ENCODE peak calls at places on chromosomes 2 and 18, in nine cellular contexts. One of them, this sample, is unnamed.

GRCh38 chr2:187461294-187462261 is 13.5 kb upstream of the CALCRL start:
- DNase-seq in ovary: peak; percentile 17
- DNase-seq in naive thymus-derived CD4-positive, alpha-beta T cell: no peak
- DNase-seq in CD4-positive, alpha-beta T cell: no peak
- DNase-seq in small intestine: no peak
- DNase-seq in tibial nerve: no peak
- DNase-seq in ascending aorta: no peak
- DNase-seq in endodermal cell: peak; percentile 86
- DNase-seq in breast epithelium: no peak
- DNase-seq in this sample: no peak

GRCh38 chr2:69667805-69668382 is 24.4 kb upstream of the AAK1 start:
- DNase-seq in naive thymus-derived CD4-positive, alpha-beta T cell: no peak
- DNase-seq in ovary: no peak
- DNase-seq in endodermal cell: peak; percentile 49
- DNase-seq in small intestine: peak; percentile 44
- DNase-seq in breast epithelium: no peak
- DNase-seq in tibial nerve: no peak
- DNase-seq in ascending aorta: no peak
- DNase-seq in CD4-positive, alpha-beta T cell: no peak
- DNase-seq in this sample: no peak

GRCh38 chr2:195115738-195116137 is 541.3 kb upstream of the SLC39A10 start:
- DNase-seq in small intestine: no peak
- DNase-seq in breast epithelium: no peak
- DNase-seq in CD4-positive, alpha-beta T cell: no peak
- DNase-seq in ascending aorta: no peak
- DNase-seq in endodermal cell: no peak
- DNase-seq in naive thymus-derived CD4-positive, alpha-beta T cell: no peak
- DNase-seq in ovary: no peak
- DNase-seq in tibial nerve: no peak
- DNase-seq in this sample: no peak

GRCh38 chr2:30252723-30253688 is 21.7 kb downstream of the LBH start:
- DNase-seq in tibial nerve: no peak
- DNase-seq in small intestine: peak; percentile 86
- DNase-seq in endodermal cell: peak; percentile 55
- DNase-seq in ovary: peak; percentile 55
- DNase-seq in breast epithelium: no peak
- DNase-seq in CD4-positive, alpha-beta T cell: no peak
- DNase-seq in ascending aorta: peak; percentile 90
- DNase-seq in naive thymus-derived CD4-positive, alpha-beta T cell: peak; percentile 41
- DNase-seq in this sample: no peak

GRCh38 chr2:240922234-240922981 is 16.3 kb downstream of the CROCC2 start:
- DNase-seq in breast epithelium: peak; percentile 43
- DNase-seq in naive thymus-derived CD4-positive, alpha-beta T cell: no peak
- DNase-seq in ascending aorta: peak; percentile 60
- DNase-seq in endodermal cell: peak; percentile 45
- DNase-seq in small intestine: no peak
- DNase-seq in tibial nerve: peak; percentile 11
- DNase-seq in ovary: peak; percentile 8
- DNase-seq in CD4-positive, alpha-beta T cell: no peak
- DNase-seq in this sample: no peak

GRCh38 chr2:86194751-86195054 is 559 bp downstream of the IMMT start:
- DNase-seq in ascending aorta: peak; percentile 98
- DNase-seq in naive thymus-derived CD4-positive, alpha-beta T cell: no peak
- DNase-seq in tibial nerve: no peak
- DNase-seq in CD4-positive, alpha-beta T cell: no peak
- DNase-seq in breast epithelium: no peak
- DNase-seq in ovary: peak; percentile 93
- DNase-seq in small intestine: peak; percentile 98
- DNase-seq in endodermal cell: peak; percentile 98
- DNase-seq in this sample: peak; percentile 95

GRCh38 chr2:10721344-10722251 is at the start of gene ATP6V1C2:
- DNase-seq in endodermal cell: peak; percentile 86
- DNase-seq in ovary: no peak
- DNase-seq in small intestine: peak; percentile 60
- DNase-seq in tibial nerve: no peak
- DNase-seq in CD4-positive, alpha-beta T cell: no peak
- DNase-seq in naive thymus-derived CD4-positive, alpha-beta T cell: no peak
- DNase-seq in breast epithelium: no peak
- DNase-seq in ascending aorta: no peak
- DNase-seq in this sample: no peak

GRCh38 chr2:109376115-109376514 is 237.7 kb downstream of the SEPTIN10 start:
- DNase-seq in small intestine: peak; percentile 25
- DNase-seq in ascending aorta: peak; percentile 57
- DNase-seq in ovary: peak; percentile 3
- DNase-seq in breast epithelium: peak; percentile 25
- DNase-seq in naive thymus-derived CD4-positive, alpha-beta T cell: no peak
- DNase-seq in CD4-positive, alpha-beta T cell: no peak
- DNase-seq in tibial nerve: no peak
- DNase-seq in endodermal cell: peak; percentile 17
- DNase-seq in this sample: no peak

GRCh38 chr18:60232541-60232940 is 140.0 kb downstream of the MC4R start:
- DNase-seq in endodermal cell: no peak
- DNase-seq in naive thymus-derived CD4-positive, alpha-beta T cell: no peak
- DNase-seq in ovary: no peak
- DNase-seq in CD4-positive, alpha-beta T cell: no peak
- DNase-seq in tibial nerve: no peak
- DNase-seq in ascending aorta: no peak
- DNase-seq in small intestine: peak; percentile 68
- DNase-seq in breast epithelium: no peak
- DNase-seq in this sample: no peak

GRCh38 chr2:148044322-148044721 is 23.4 kb downstream of the MBD5 start:
- DNase-seq in ovary: no peak
- DNase-seq in breast epithelium: no peak
- DNase-seq in naive thymus-derived CD4-positive, alpha-beta T cell: no peak
- DNase-seq in small intestine: no peak
- DNase-seq in tibial nerve: no peak
- DNase-seq in ascending aorta: no peak
- DNase-seq in endodermal cell: no peak
- DNase-seq in CD4-positive, alpha-beta T cell: no peak
- DNase-seq in this sample: no peak

GRCh38 chr2:141399270-141399669 is 731.5 kb downstream of the LRP1B start:
- DNase-seq in endodermal cell: peak; percentile 63
- DNase-seq in breast epithelium: no peak
- DNase-seq in ovary: no peak
- DNase-seq in CD4-positive, alpha-beta T cell: no peak
- DNase-seq in naive thymus-derived CD4-positive, alpha-beta T cell: no peak
- DNase-seq in tibial nerve: no peak
- DNase-seq in ascending aorta: no peak
- DNase-seq in small intestine: no peak
- DNase-seq in this sample: no peak

GRCh38 chr2:177138823-177139222 is 73.8 kb upstream of the HNRNPA3 start:
- DNase-seq in tibial nerve: no peak
- DNase-seq in small intestine: no peak
- DNase-seq in ovary: no peak
- DNase-seq in breast epithelium: no peak
- DNase-seq in endodermal cell: no peak
- DNase-seq in CD4-positive, alpha-beta T cell: no peak
- DNase-seq in naive thymus-derived CD4-positive, alpha-beta T cell: no peak
- DNase-seq in ascending aorta: no peak
- DNase-seq in this sample: no peak

GRCh38 chr2:105297211-105297610 is 32.3 kb downstream of the TGFBRAP1 start:
- DNase-seq in breast epithelium: no peak
- DNase-seq in small intestine: no peak
- DNase-seq in endodermal cell: peak; percentile 22
- DNase-seq in naive thymus-derived CD4-positive, alpha-beta T cell: no peak
- DNase-seq in CD4-positive, alpha-beta T cell: no peak
- DNase-seq in ovary: no peak
- DNase-seq in ascending aorta: no peak
- DNase-seq in tibial nerve: no peak
- DNase-seq in this sample: no peak

GRCh38 chr2:176155341-176156044 is 1.6 kb upstream of the HOXD3 start:
- DNase-seq in tibial nerve: no peak
- DNase-seq in CD4-positive, alpha-beta T cell: no peak
- DNase-seq in endodermal cell: peak; percentile 49
- DNase-seq in small intestine: no peak
- DNase-seq in naive thymus-derived CD4-positive, alpha-beta T cell: no peak
- DNase-seq in ascending aorta: peak; percentile 25
- DNase-seq in ovary: no peak
- DNase-seq in breast epithelium: no peak
- DNase-seq in this sample: no peak

GRCh38 chr2:72990695-72991438 is 73.5 kb downstream of the EMX1 start:
- DNase-seq in naive thymus-derived CD4-positive, alpha-beta T cell: no peak
- DNase-seq in ascending aorta: peak; percentile 16
- DNase-seq in endodermal cell: peak; percentile 38
- DNase-seq in tibial nerve: peak; percentile 3
- DNase-seq in small intestine: no peak
- DNase-seq in CD4-positive, alpha-beta T cell: no peak
- DNase-seq in breast epithelium: no peak
- DNase-seq in ovary: peak; percentile 3
- DNase-seq in this sample: no peak

GRCh38 chr18:58870621-58871020 is 5.9 kb downstream of the ZNF532 start:
- DNase-seq in ascending aorta: no peak
- DNase-seq in naive thymus-derived CD4-positive, alpha-beta T cell: no peak
- DNase-seq in ovary: no peak
- DNase-seq in small intestine: no peak
- DNase-seq in endodermal cell: no peak
- DNase-seq in CD4-positive, alpha-beta T cell: no peak
- DNase-seq in tibial nerve: no peak
- DNase-seq in breast epithelium: no peak
- DNase-seq in this sample: peak; percentile 14

GRCh38 chr18:58868440-58868839 is 3.8 kb downstream of the ZNF532 start:
- DNase-seq in CD4-positive, alpha-beta T cell: no peak
- DNase-seq in small intestine: no peak
- DNase-seq in breast epithelium: no peak
- DNase-seq in ovary: no peak
- DNase-seq in naive thymus-derived CD4-positive, alpha-beta T cell: no peak
- DNase-seq in tibial nerve: no peak
- DNase-seq in ascending aorta: no peak
- DNase-seq in endodermal cell: no peak
- DNase-seq in this sample: no peak

GRCh38 chr18:58871514-58872490 is 7.1 kb downstream of the ZNF532 start:
- DNase-seq in tibial nerve: no peak
- DNase-seq in small intestine: no peak
- DNase-seq in CD4-positive, alpha-beta T cell: no peak
- DNase-seq in breast epithelium: no peak
- DNase-seq in ascending aorta: no peak
- DNase-seq in ovary: no peak
- DNase-seq in naive thymus-derived CD4-positive, alpha-beta T cell: no peak
- DNase-seq in endodermal cell: no peak
- DNase-seq in this sample: peak; percentile 42

GRCh38 chr18:58867281-58867961 is 2.7 kb downstream of the ZNF532 start:
- DNase-seq in breast epithelium: no peak
- DNase-seq in small intestine: no peak
- DNase-seq in naive thymus-derived CD4-positive, alpha-beta T cell: no peak
- DNase-seq in ascending aorta: peak; percentile 78
- DNase-seq in ovary: no peak
- DNase-seq in endodermal cell: peak; percentile 95
- DNase-seq in CD4-positive, alpha-beta T cell: no peak
- DNase-seq in tibial nerve: no peak
- DNase-seq in this sample: peak; percentile 13

DNA sequence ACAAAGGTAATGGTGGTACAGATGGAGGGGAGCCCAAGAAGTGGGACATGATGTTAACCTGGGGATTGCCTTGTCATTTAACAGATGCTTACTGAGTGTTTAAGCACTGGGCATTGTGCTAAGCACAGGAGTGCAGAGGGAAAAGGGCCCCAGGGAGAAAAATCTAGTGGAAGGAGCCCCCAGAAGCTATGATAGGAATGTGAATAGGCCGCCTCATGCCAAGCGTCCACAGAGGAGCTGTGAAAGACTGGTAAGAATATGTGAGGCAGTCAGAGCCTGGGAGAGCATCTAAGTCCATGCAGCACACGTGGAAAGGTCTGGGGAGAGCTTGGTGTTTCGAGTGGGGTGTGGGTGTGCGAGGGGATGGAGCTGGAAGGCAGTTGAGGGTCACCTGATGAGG is 5.5 kb downstream of the ZNF532 start:
- DNase-seq in breast epithelium: no peak
- DNase-seq in ovary: no peak
- DNase-seq in tibial nerve: no peak
- DNase-seq in endodermal cell: no peak
- DNase-seq in naive thymus-derived CD4-positive, alpha-beta T cell: no peak
- DNase-seq in CD4-positive, alpha-beta T cell: no peak
- DNase-seq in ascending aorta: peak; percentile 73
- DNase-seq in small intestine: no peak
- DNase-seq in this sample: no peak
- H3K27ac ChIP-seq in breast epithelium: peak overlapping the region; percentile 10
- H3K27ac ChIP-seq in ovary: no peak overlapping the region
- H3K27ac ChIP-seq in tibial nerve: peak overlapping the region; percentile 75
- H3K27ac ChIP-seq in endodermal cell: peak overlapping the region; percentile 16
- H3K27ac ChIP-seq in naive thymus-derived CD4-positive, alpha-beta T cell: no peak overlapping the region
- H3K27ac ChIP-seq in CD4-positive, alpha-beta T cell: no peak overlapping the region
- H3K27ac ChIP-seq in ascending aorta: peak overlapping the region; percentile 68
- H3K27ac ChIP-seq in small intestine: no peak overlapping the region
- H3K27ac ChIP-seq in this sample: peak overlapping the region; percentile 67

GRCh38 chr18:21991081-21991534 is 178.3 kb upstream of the GATA6 start:
- DNase-seq in ovary: no peak
- DNase-seq in ascending aorta: no peak
- DNase-seq in CD4-positive, alpha-beta T cell: no peak
- DNase-seq in endodermal cell: peak; percentile 93
- DNase-seq in naive thymus-derived CD4-positive, alpha-beta T cell: no peak
- DNase-seq in breast epithelium: no peak
- DNase-seq in small intestine: no peak
- DNase-seq in tibial nerve: no peak
- DNase-seq in this sample: no peak
- H3K27ac ChIP-seq in ovary: no peak overlapping the region
- H3K27ac ChIP-seq in ascending aorta: no peak overlapping the region
- H3K27ac ChIP-seq in CD4-positive, alpha-beta T cell: no peak overlapping the region
- H3K27ac ChIP-seq in endodermal cell: peak overlapping the region; percentile 42
- H3K27ac ChIP-seq in naive thymus-derived CD4-positive, alpha-beta T cell: no peak overlapping the region
- H3K27ac ChIP-seq in breast epithelium: no peak overlapping the region
- H3K27ac ChIP-seq in small intestine: no peak overlapping the region
- H3K27ac ChIP-seq in tibial nerve: no peak overlapping the region
- H3K27ac ChIP-seq in this sample: no peak overlapping the region

DNA sequence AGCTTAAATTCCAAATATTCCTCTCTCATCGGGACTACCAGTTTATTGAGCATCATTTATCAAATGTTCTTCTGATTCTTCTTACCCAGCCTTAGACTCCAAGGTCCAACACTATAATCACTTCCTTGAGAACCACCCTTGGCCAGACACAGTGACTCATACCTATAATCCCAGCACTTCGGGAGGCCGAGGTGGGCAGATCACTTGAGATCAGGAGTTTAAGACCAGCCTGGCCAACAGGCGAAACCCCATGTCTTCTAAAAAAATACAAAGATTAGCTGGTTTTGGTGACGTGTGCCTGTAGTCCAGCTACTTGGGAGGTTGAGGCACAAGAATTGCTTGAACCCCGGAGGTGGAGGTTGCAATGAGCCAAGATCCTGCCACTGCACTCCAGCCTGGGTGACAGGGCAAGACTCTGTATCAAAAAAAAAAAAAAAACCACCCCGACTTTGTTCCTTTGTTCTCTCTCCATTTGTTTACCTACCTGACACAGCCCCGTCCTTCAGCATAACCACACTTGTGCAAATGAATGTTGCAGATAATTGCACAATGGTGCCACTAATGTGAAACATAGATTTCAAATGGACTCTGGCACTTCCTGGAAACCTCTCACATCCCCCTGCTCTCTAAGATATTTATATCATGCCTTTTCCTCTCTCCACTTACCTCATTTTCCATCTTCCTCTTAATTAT is 38.9 kb upstream of the LPIN2 start:
- DNase-seq in breast epithelium: no peak
- DNase-seq in endodermal cell: peak; percentile 39
- DNase-seq in ovary: no peak
- DNase-seq in ascending aorta: no peak
- DNase-seq in tibial nerve: no peak
- DNase-seq in naive thymus-derived CD4-positive, alpha-beta T cell: no peak
- DNase-seq in CD4-positive, alpha-beta T cell: no peak
- DNase-seq in small intestine: peak; percentile 98
- DNase-seq in this sample: no peak
- H3K27ac ChIP-seq in breast epithelium: peak overlapping the region; percentile 27
- H3K27ac ChIP-seq in endodermal cell: no peak overlapping the region
- H3K27ac ChIP-seq in ovary: no peak overlapping the region
- H3K27ac ChIP-seq in ascending aorta: no peak overlapping the region
- H3K27ac ChIP-seq in tibial nerve: no peak overlapping the region
- H3K27ac ChIP-seq in naive thymus-derived CD4-positive, alpha-beta T cell: no peak overlapping the region
- H3K27ac ChIP-seq in CD4-positive, alpha-beta T cell: no peak overlapping the region
- H3K27ac ChIP-seq in small intestine: peak overlapping the region; percentile 90
- H3K27ac ChIP-seq in this sample: no peak overlapping the region

GRCh38 chr2:25018681-25019080 is 23.2 kb upstream of the EFR3B start:
- DNase-seq in breast epithelium: no peak
- DNase-seq in ascending aorta: no peak
- DNase-seq in naive thymus-derived CD4-positive, alpha-beta T cell: no peak
- DNase-seq in small intestine: peak; percentile 14
- DNase-seq in ovary: no peak
- DNase-seq in endodermal cell: no peak
- DNase-seq in tibial nerve: no peak
- DNase-seq in CD4-positive, alpha-beta T cell: no peak
- DNase-seq in this sample: no peak
- H3K27ac ChIP-seq in breast epithelium: no peak overlapping the region
- H3K27ac ChIP-seq in ascending aorta: no peak overlapping the region
- H3K27ac ChIP-seq in naive thymus-derived CD4-positive, alpha-beta T cell: no peak overlapping the region
- H3K27ac ChIP-seq in small intestine: no peak overlapping the region
- H3K27ac ChIP-seq in ovary: no peak overlapping the region
- H3K27ac ChIP-seq in endodermal cell: no peak overlapping the region
- H3K27ac ChIP-seq in tibial nerve: no peak overlapping the region
- H3K27ac ChIP-seq in CD4-positive, alpha-beta T cell: no peak overlapping the region
- H3K27ac ChIP-seq in this sample: no peak overlapping the region

This sample was measured in caudate nucleus.